ENCODE peak calls at places on chromosome 7, in five cellular contexts. One of them, this sample, is unnamed.

GRCh38 chr7:121474301-121474673 is 78.2 kb upstream of the FAM3C start:
- DNase-seq in spleen: no peak
- DNase-seq in ovary: no peak
- DNase-seq in endothelial cell: no peak
- DNase-seq in memory B cell: no peak
- DNase-seq in this sample: no peak

GRCh38 chr7:149144996-149145850 is 2.0 kb upstream of the ZNF398 start:
- DNase-seq in spleen: no peak
- DNase-seq in ovary: no peak
- DNase-seq in endothelial cell: no peak
- DNase-seq in memory B cell: no peak
- DNase-seq in this sample: no peak

GRCh38 chr7:10474048-10474447 is 499.6 kb upstream of the PHF14 start:
- DNase-seq in spleen: no peak
- DNase-seq in ovary: no peak
- DNase-seq in endothelial cell: no peak
- DNase-seq in memory B cell: no peak
- DNase-seq in this sample: no peak

GRCh38 chr7:85286449-85286848 is 99.6 kb upstream of the SEMA3D start:
- DNase-seq in spleen: no peak
- DNase-seq in ovary: no peak
- DNase-seq in endothelial cell: no peak
- DNase-seq in memory B cell: no peak
- DNase-seq in this sample: no peak

GRCh38 chr7:93314449-93314848 is 82.3 kb downstream of the VPS50 start:
- DNase-seq in spleen: no peak
- DNase-seq in ovary: no peak
- DNase-seq in endothelial cell: no peak
- DNase-seq in memory B cell: no peak
- DNase-seq in this sample: no peak

GRCh38 chr7:1225462-1226154 is 7.1 kb upstream of the UNCX start:
- DNase-seq in spleen: no peak
- DNase-seq in ovary: no peak
- DNase-seq in endothelial cell: peak; percentile 68
- DNase-seq in memory B cell: peak; percentile 36
- DNase-seq in this sample: peak; percentile 90

GRCh38 chr7:78232806-78233205 is 434.2 kb downstream of the PHTF2 start:
- DNase-seq in spleen: no peak
- DNase-seq in ovary: no peak
- DNase-seq in endothelial cell: no peak
- DNase-seq in memory B cell: no peak
- DNase-seq in this sample: no peak

GRCh38 chr7:56810466-56810865 is 321.8 kb downstream of the ZNF479 start:
- DNase-seq in spleen: no peak
- DNase-seq in ovary: no peak
- DNase-seq in endothelial cell: no peak
- DNase-seq in memory B cell: no peak
- DNase-seq in this sample: no peak

GRCh38 chr7:102890292-102890970 is 22.4 kb upstream of the LRRC17 start:
- DNase-seq in spleen: no peak
- DNase-seq in ovary: no peak
- DNase-seq in endothelial cell: no peak
- DNase-seq in memory B cell: no peak
- DNase-seq in this sample: no peak

GRCh38 chr7:138538518-138538917 is 78.5 kb downstream of the TRIM24 start:
- DNase-seq in spleen: no peak
- DNase-seq in ovary: no peak
- DNase-seq in endothelial cell: no peak
- DNase-seq in memory B cell: no peak
- DNase-seq in this sample: no peak

GRCh38 chr7:96088579-96088978 is 233.3 kb downstream of the SLC25A13 start:
- DNase-seq in spleen: no peak
- DNase-seq in ovary: no peak
- DNase-seq in endothelial cell: no peak
- DNase-seq in memory B cell: no peak
- DNase-seq in this sample: no peak